ENCODE peak calls at places on chromosomes 13 and 19, in ten cellular contexts. One of them, this sample, is unnamed. For H3K27me3 and H3K36me3, the result is how much of the 10 kb centered on the place peaks cover.

GRCh38 chr13:36369268-36370107 is 23.3 kb upstream of the SPART start:
- DNase-seq in IMR-90: peak
- DNase-seq in brain microvascular endothelial cell: no peak
- DNase-seq in left ventricle myocardium inferior: no peak
- DNase-seq in heart right ventricle: no peak
- DNase-seq in lung: no peak
- DNase-seq in aorta: no peak
- DNase-seq in neuronal stem cell: no peak
- DNase-seq in WERI-Rb-1: no peak
- DNase-seq in heart left ventricle: no peak
- DNase-seq in this sample: no peak

GRCh38 chr19:48754950-48755645 is at the start of gene FGF21:
- DNase-seq in IMR-90: no peak
- DNase-seq in lung: no peak
- DNase-seq in brain microvascular endothelial cell: no peak
- DNase-seq in heart right ventricle: no peak
- DNase-seq in neuronal stem cell: no peak
- DNase-seq in heart left ventricle: no peak
- DNase-seq in aorta: no peak
- DNase-seq in WERI-Rb-1: no peak
- DNase-seq in left ventricle myocardium inferior: no peak
- DNase-seq in this sample: peak

GRCh38 chr13:29800687-29801086 is 49.7 kb downstream of the UBL3 start:
- DNase-seq in WERI-Rb-1: no peak
- DNase-seq in heart left ventricle: no peak
- DNase-seq in aorta: no peak
- DNase-seq in brain microvascular endothelial cell: no peak
- DNase-seq in lung: no peak
- DNase-seq in IMR-90: no peak
- DNase-seq in neuronal stem cell: no peak
- DNase-seq in heart right ventricle: no peak
- DNase-seq in left ventricle myocardium inferior: no peak
- DNase-seq in this sample: no peak

GRCh38 chr13:72726721-72727416 is 560 bp downstream of the MZT1 start:
- DNase-seq in left ventricle myocardium inferior: peak
- DNase-seq in lung: peak
- DNase-seq in heart right ventricle: peak
- DNase-seq in heart left ventricle: peak
- DNase-seq in neuronal stem cell: peak
- DNase-seq in IMR-90: no peak
- DNase-seq in aorta: peak
- DNase-seq in brain microvascular endothelial cell: peak
- DNase-seq in WERI-Rb-1: peak
- DNase-seq in this sample: peak

GRCh38 chr19:54415208-54415900 is at the start of gene TTYH1:
- DNase-seq in lung: no peak
- DNase-seq in neuronal stem cell: no peak
- DNase-seq in heart left ventricle: no peak
- DNase-seq in WERI-Rb-1: peak
- DNase-seq in heart right ventricle: no peak
- DNase-seq in IMR-90: no peak
- DNase-seq in left ventricle myocardium inferior: no peak
- DNase-seq in brain microvascular endothelial cell: no peak
- DNase-seq in aorta: no peak
- DNase-seq in this sample: peak

GRCh38 chr19:13621413-13621812 is 115.1 kb upstream of the CACNA1A start:
- DNase-seq in IMR-90: peak
- DNase-seq in heart left ventricle: no peak
- DNase-seq in neuronal stem cell: no peak
- DNase-seq in lung: no peak
- DNase-seq in aorta: no peak
- DNase-seq in brain microvascular endothelial cell: peak
- DNase-seq in heart right ventricle: no peak
- DNase-seq in left ventricle myocardium inferior: no peak
- DNase-seq in WERI-Rb-1: no peak
- DNase-seq in this sample: peak

GRCh38 chr13:41668130-41668757 is 210.9 kb downstream of the RGCC start:
- DNase-seq in IMR-90: peak
- DNase-seq in neuronal stem cell: peak
- DNase-seq in heart right ventricle: no peak
- DNase-seq in aorta: no peak
- DNase-seq in brain microvascular endothelial cell: peak
- DNase-seq in lung: peak
- DNase-seq in WERI-Rb-1: peak
- DNase-seq in heart left ventricle: peak
- DNase-seq in left ventricle myocardium inferior: no peak
- DNase-seq in this sample: peak

GRCh38 chr19:48618278-48618915 is 581 bp downstream of the RPL18 start:
- DNase-seq in left ventricle myocardium inferior: no peak
- DNase-seq in heart right ventricle: no peak
- DNase-seq in neuronal stem cell: no peak
- DNase-seq in brain microvascular endothelial cell: no peak
- DNase-seq in heart left ventricle: no peak
- DNase-seq in WERI-Rb-1: no peak
- DNase-seq in IMR-90: no peak
- DNase-seq in aorta: peak
- DNase-seq in lung: no peak
- DNase-seq in this sample: no peak

GRCh38 chr13:97506511-97506910 is 72.5 kb downstream of the RAP2A start:
- DNase-seq in IMR-90: peak
- DNase-seq in aorta: no peak
- DNase-seq in heart left ventricle: no peak
- DNase-seq in brain microvascular endothelial cell: peak
- DNase-seq in neuronal stem cell: no peak
- DNase-seq in lung: no peak
- DNase-seq in left ventricle myocardium inferior: no peak
- DNase-seq in heart right ventricle: no peak
- DNase-seq in WERI-Rb-1: no peak
- DNase-seq in this sample: no peak

GRCh38 chr19:38803543-38803942 is 9.2 kb downstream of the LGALS4 start:
- DNase-seq in aorta: peak
- DNase-seq in WERI-Rb-1: no peak
- DNase-seq in lung: no peak
- DNase-seq in IMR-90: no peak
- DNase-seq in left ventricle myocardium inferior: no peak
- DNase-seq in heart left ventricle: no peak
- DNase-seq in neuronal stem cell: no peak
- DNase-seq in heart right ventricle: no peak
- DNase-seq in brain microvascular endothelial cell: no peak
- DNase-seq in this sample: peak

GRCh38 chr19:35134601-35135091 is at the start of gene LGI4:
- DNase-seq in aorta: no peak
- DNase-seq in WERI-Rb-1: peak
- DNase-seq in lung: no peak
- DNase-seq in brain microvascular endothelial cell: no peak
- DNase-seq in heart left ventricle: no peak
- DNase-seq in left ventricle myocardium inferior: no peak
- DNase-seq in heart right ventricle: no peak
- DNase-seq in neuronal stem cell: no peak
- DNase-seq in IMR-90: no peak
- DNase-seq in this sample: peak

GRCh38 chr19:35136977-35137702 is 1.5 kb upstream of the FXYD1 start:
- DNase-seq in lung: no peak
- DNase-seq in neuronal stem cell: no peak
- DNase-seq in IMR-90: no peak
- DNase-seq in heart right ventricle: no peak
- DNase-seq in brain microvascular endothelial cell: no peak
- DNase-seq in heart left ventricle: no peak
- DNase-seq in left ventricle myocardium inferior: no peak
- DNase-seq in aorta: no peak
- DNase-seq in WERI-Rb-1: no peak
- DNase-seq in this sample: no peak

GRCh38 chr19:35133826-35134225 is 1.0 kb downstream of the LGI4 start:
- DNase-seq in neuronal stem cell: no peak
- DNase-seq in lung: no peak
- DNase-seq in IMR-90: no peak
- DNase-seq in heart left ventricle: no peak
- DNase-seq in brain microvascular endothelial cell: no peak
- DNase-seq in aorta: no peak
- DNase-seq in WERI-Rb-1: no peak
- DNase-seq in heart right ventricle: no peak
- DNase-seq in left ventricle myocardium inferior: no peak
- DNase-seq in this sample: no peak

GRCh38 chr19:35136231-35136630 is 1.4 kb upstream of the LGI4 start:
- DNase-seq in WERI-Rb-1: peak
- DNase-seq in heart right ventricle: no peak
- DNase-seq in IMR-90: no peak
- DNase-seq in aorta: no peak
- DNase-seq in left ventricle myocardium inferior: no peak
- DNase-seq in neuronal stem cell: no peak
- DNase-seq in lung: no peak
- DNase-seq in brain microvascular endothelial cell: no peak
- DNase-seq in heart left ventricle: no peak
- DNase-seq in this sample: peak

DNA sequence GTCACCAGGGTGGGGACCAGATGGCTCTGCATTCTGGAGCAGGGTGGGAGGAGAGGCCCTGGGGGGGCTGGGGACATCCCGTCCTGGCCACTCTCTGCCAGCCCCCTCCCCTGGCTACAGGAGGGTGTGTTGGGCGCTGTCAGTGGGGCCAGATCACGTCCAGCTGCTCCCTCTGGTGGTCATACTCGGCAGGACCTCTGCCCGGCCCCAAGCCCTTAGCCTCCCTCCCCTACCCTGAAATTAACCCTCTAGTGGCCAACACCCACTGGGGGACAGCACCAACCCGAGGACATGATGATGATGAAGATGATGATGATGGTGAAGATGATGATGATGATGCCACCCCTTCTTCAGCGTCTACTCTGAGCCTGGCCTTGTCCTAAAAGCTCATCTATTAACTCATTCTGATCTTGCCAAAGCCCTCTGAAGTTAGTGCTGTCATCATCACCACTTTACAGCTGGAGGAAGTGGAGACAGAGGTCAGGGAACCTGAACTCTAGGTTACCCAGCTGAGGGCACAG is 590 bp upstream of the LGI4 start:
- DNase-seq in left ventricle myocardium inferior: peak
- DNase-seq in neuronal stem cell: peak
- DNase-seq in brain microvascular endothelial cell: peak
- DNase-seq in WERI-Rb-1: peak
- DNase-seq in lung: peak
- DNase-seq in aorta: peak
- DNase-seq in heart left ventricle: peak
- DNase-seq in IMR-90: peak
- DNase-seq in heart right ventricle: peak
- DNase-seq in this sample: peak
- H3K4me3 ChIP-seq in left ventricle myocardium inferior: peak
- H3K4me3 ChIP-seq in neuronal stem cell: no peak
- H3K4me3 ChIP-seq in brain microvascular endothelial cell: no peak
- H3K4me3 ChIP-seq in WERI-Rb-1: peak
- H3K4me3 ChIP-seq in lung: no peak
- H3K4me3 ChIP-seq in aorta: no peak
- H3K4me3 ChIP-seq in heart left ventricle: no peak
- H3K4me3 ChIP-seq in IMR-90: no peak
- H3K4me3 ChIP-seq in heart right ventricle: peak
- H3K4me3 ChIP-seq in this sample: peak

DNA sequence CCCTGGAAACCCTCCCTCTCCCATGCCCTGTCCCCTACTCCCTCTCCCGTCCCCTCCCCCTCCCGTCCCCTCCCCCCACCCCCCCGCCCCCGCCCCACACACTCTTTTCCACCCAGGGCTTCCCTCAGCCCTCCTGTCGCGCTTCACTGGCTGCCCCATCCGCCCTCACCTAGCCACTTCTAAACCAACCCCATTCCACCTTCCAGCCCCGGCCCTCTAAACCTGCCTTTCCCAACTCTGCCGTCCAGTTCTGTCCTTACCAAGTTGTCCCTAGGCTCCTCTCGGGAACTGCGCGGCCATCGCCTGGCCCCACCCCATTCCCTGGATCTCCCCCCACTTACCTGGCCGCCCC is 972 bp downstream of the RGL3 start:
- DNase-seq in aorta: no peak
- DNase-seq in heart right ventricle: no peak
- DNase-seq in heart left ventricle: no peak
- DNase-seq in left ventricle myocardium inferior: no peak
- DNase-seq in lung: no peak
- DNase-seq in neuronal stem cell: no peak
- DNase-seq in WERI-Rb-1: no peak
- DNase-seq in IMR-90: no peak
- DNase-seq in brain microvascular endothelial cell: no peak
- DNase-seq in this sample: no peak
- H3K27me3 ChIP-seq in aorta: under half
- H3K27me3 ChIP-seq in heart right ventricle: half or more
- H3K27me3 ChIP-seq in heart left ventricle: under half
- H3K27me3 ChIP-seq in left ventricle myocardium inferior: half or more
- H3K27me3 ChIP-seq in lung: under half
- H3K27me3 ChIP-seq in neuronal stem cell: half or more
- H3K27me3 ChIP-seq in WERI-Rb-1: half or more
- H3K27me3 ChIP-seq in IMR-90: under half
- H3K27me3 ChIP-seq in brain microvascular endothelial cell: under half
- H3K27me3 ChIP-seq in this sample: half or more

GRCh38 chr19:15262011-15262410 is 29.8 kb upstream of the EPHX3 start:
- DNase-seq in neuronal stem cell: no peak
- DNase-seq in brain microvascular endothelial cell: no peak
- DNase-seq in heart left ventricle: no peak
- DNase-seq in aorta: no peak
- DNase-seq in left ventricle myocardium inferior: no peak
- DNase-seq in WERI-Rb-1: no peak
- DNase-seq in IMR-90: no peak
- DNase-seq in lung: no peak
- DNase-seq in heart right ventricle: no peak
- DNase-seq in this sample: no peak
- H3K36me3 ChIP-seq in neuronal stem cell: half or more
- H3K36me3 ChIP-seq in brain microvascular endothelial cell: half or more
- H3K36me3 ChIP-seq in heart left ventricle: half or more
- H3K36me3 ChIP-seq in aorta: under half
- H3K36me3 ChIP-seq in left ventricle myocardium inferior: half or more
- H3K36me3 ChIP-seq in WERI-Rb-1: half or more
- H3K36me3 ChIP-seq in IMR-90: half or more
- H3K36me3 ChIP-seq in lung: under half
- H3K36me3 ChIP-seq in heart right ventricle: half or more
- H3K36me3 ChIP-seq in this sample: half or more

DNA sequence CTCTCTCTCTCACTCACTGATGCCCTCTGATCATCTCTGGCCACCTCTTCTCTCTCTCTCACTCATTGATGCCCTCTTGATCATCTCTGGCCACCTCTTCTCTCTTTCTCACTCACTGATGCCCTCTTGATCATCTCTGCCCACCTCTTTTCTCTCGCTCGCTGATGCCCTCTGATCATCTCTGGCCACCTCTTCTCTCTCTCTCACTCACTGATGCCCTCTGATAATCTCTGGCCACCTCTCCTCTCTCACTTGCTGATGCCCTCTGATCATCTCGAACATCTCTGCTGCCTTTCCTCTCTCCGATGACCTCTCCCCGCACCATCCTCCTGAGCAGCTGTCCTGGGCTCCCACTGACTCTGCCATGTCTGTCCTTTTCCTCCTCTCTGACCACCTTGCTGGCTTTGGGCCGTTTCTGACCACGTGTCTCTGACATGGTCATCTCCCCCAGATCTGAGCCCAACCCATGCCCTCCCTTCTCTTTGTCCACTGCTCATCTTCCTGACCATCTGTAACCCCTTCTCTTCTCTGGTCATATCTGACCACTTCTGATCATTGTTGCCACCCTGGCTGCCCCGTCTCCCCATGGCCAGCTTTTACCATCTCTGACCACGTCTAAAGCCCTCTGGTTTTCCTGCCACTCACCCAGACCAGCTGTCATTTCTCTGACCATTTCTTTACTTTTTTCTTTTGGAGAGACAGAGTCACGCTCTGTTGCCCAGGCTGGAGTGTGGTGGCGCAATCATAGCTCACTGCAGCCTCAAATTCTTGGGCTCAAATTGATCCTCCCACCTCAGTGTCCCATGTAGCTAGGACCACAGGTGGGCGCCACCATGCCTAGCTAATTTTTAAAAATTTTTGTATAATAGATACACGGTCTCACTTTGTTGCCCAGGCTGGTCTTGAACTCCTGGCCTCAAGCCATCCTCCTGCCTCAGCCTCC is 2.4 kb downstream of the LRFN3 start:
- DNase-seq in lung: no peak
- DNase-seq in aorta: peak
- DNase-seq in IMR-90: no peak
- DNase-seq in heart left ventricle: no peak
- DNase-seq in WERI-Rb-1: no peak
- DNase-seq in left ventricle myocardium inferior: no peak
- DNase-seq in brain microvascular endothelial cell: no peak
- DNase-seq in neuronal stem cell: no peak
- DNase-seq in heart right ventricle: no peak
- DNase-seq in this sample: no peak
- H3K4me3 ChIP-seq in lung: no peak
- H3K4me3 ChIP-seq in aorta: no peak
- H3K4me3 ChIP-seq in IMR-90: no peak
- H3K4me3 ChIP-seq in heart left ventricle: no peak
- H3K4me3 ChIP-seq in WERI-Rb-1: no peak
- H3K4me3 ChIP-seq in left ventricle myocardium inferior: peak
- H3K4me3 ChIP-seq in brain microvascular endothelial cell: peak
- H3K4me3 ChIP-seq in neuronal stem cell: no peak
- H3K4me3 ChIP-seq in heart right ventricle: peak
- H3K4me3 ChIP-seq in this sample: no peak